ENCODE peak calls at places on chromosome 9, in five cellular contexts. C is heart left ventricle; I is CD8-positive, alpha-beta T cell; Z is SJSA1; O is BJ. W is an unnamed sample. For H3K27me3, the result is how much of the 10 kb centered on the place peaks cover.

GRCh38 chr9:107733530-107733907 is 243.9 kb upstream of the KLF4 start:
- DNase-seq in C (peak), I (no peak), Z (no peak), O (no peak), W (no peak)

GRCh38 chr9:21906878-21907277 is 87.3 kb downstream of the CDKN2A start:
- DNase-seq in C (no peak), I (no peak), Z (no peak), O (no peak), W (no peak)

GRCh38 chr9:79535534-79535933 is 36.2 kb upstream of the TLE4 start:
- DNase-seq in C (no peak), I (no peak), Z (no peak), O (no peak), W (no peak)

GRCh38 chr9:20405086-20405485 is 217.2 kb downstream of the MLLT3 start:
- DNase-seq in C (no peak), I (no peak), Z (no peak), O (no peak), W (no peak)

GRCh38 chr9:82903503-82903902 is 159.4 kb downstream of the RASEF start:
- DNase-seq in C (no peak), I (no peak), Z (no peak), O (no peak), W (no peak)

GRCh38 chr9:116335392-116335791 is 181.8 kb downstream of the PAPPA start:
- DNase-seq in C (no peak), I (no peak), Z (no peak), O (no peak), W (no peak)

GRCh38 chr9:107169796-107170195 is 113.3 kb upstream of the RAD23B start:
- DNase-seq in C (no peak), I (no peak), Z (no peak), O (no peak), W (no peak)

GRCh38 chr9:113796651-113797426 is 79.3 kb upstream of the ZNF618 start:
- DNase-seq in C (no peak), I (no peak), Z (no peak), O (no peak), W (no peak)

GRCh38 chr9:16516887-16517286 is 353.6 kb downstream of the BNC2 start:
- DNase-seq in C (no peak), I (no peak), Z (peak), O (no peak), W (no peak)

GRCh38 chr9:132516911-132517310 is 65.5 kb upstream of the BARHL1 start:
- DNase-seq in C (no peak), I (no peak), Z (no peak), O (no peak), W (no peak)

GRCh38 chr9:70111042-70111602 is 67.5 kb downstream of the MAMDC2 start:
- DNase-seq in C (peak), I (peak), Z (peak), O (no peak), W (peak)

GRCh38 chr9:86275962-86276361 is 6.4 kb downstream of the ISCA1 start:
- DNase-seq in C (no peak), I (no peak), Z (no peak), O (no peak), W (no peak)

DNA sequence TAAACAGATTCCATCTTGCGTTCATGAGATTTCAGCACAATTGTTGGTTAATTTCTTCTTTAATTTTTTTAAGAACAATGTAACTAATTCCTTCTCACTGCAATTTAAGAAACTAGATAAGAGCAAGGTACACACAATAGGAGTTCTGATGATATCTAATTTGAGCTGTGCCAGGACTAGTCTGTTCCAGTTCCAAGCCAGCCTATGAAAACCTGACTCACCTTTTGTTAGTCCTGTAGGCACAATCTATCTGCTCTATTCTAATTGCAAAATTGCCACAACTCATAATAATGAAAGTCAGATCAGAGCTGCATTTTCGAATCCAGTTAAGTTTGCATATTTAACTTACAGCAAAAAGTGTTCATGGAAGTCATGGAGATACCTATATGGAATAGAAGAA is 494.1 kb upstream of the TUSC1 start:
- DNase-seq in C (no peak), I (no peak), Z (no peak), O (no peak), W (no peak)
- H3K27me3 ChIP-seq in C (under half), I (under half), Z (under half), O (under half), W (under half)

GRCh38 chr9:38423939-38424843 is at the start of gene IGFBPL1:
- DNase-seq in C (no peak), I (no peak), Z (no peak), O (no peak), W (no peak)
- H3K4me3 ChIP-seq in C (peak), I (no peak), Z (peak), O (peak), W (peak)

GRCh38 chr9:98796364-98797101 is at the start of gene ANKS6:
- DNase-seq in C (peak), I (peak), Z (peak), O (no peak), W (peak)

GRCh38 chr9:98797491-98797890 is 1.1 kb upstream of the ANKS6 start:
- DNase-seq in C (no peak), I (no peak), Z (no peak), O (no peak), W (no peak)

GRCh38 chr9:98794802-98795201 is 1.6 kb downstream of the ANKS6 start:
- DNase-seq in C (no peak), I (no peak), Z (no peak), O (no peak), W (no peak)

GRCh38 chr9:98795295-98795955 is 930 bp downstream of the ANKS6 start:
- DNase-seq in C (no peak), I (no peak), Z (peak), O (no peak), W (no peak)

GRCh38 chr9:98795970-98796363 is 388 bp downstream of the ANKS6 start:
- DNase-seq in C (no peak), I (no peak), Z (peak), O (no peak), W (no peak)
- H3K27me3 ChIP-seq in C (under half), I (under half), Z (under half), O (under half), W (under half)

GRCh38 chr9:100472268-100472667 is 681 bp upstream of the TMEFF1 start:
- DNase-seq in C (no peak), I (no peak), Z (no peak), O (no peak), W (no peak)
- H3K4me3 ChIP-seq in C (no peak), I (no peak), Z (no peak), O (no peak), W (no peak)

W was measured in iPS DF 6.9.